ENCODE peak calls at places on chromosomes 13 and 19, in seven cellular contexts. G, U, F, E, W, Y and J are unnamed samples.
A peak's percentile ranks its signal among the peaks of the same experiment; 100 is the strongest.

GRCh38 chr19:55702131-55702627 is 27.2 kb downstream of the EPN1 start:
- DNase-seq in Y (no peak), W (peak; percentile 85), U (peak; percentile 44), G (no peak), E (no peak), F (no peak), J (no peak)

GRCh38 chr19:30441011-30441410 is 68.8 kb downstream of the ZNF536 start:
- DNase-seq in Y (no peak), E (no peak), U (no peak), F (no peak), W (no peak), G (no peak), J (no peak)

GRCh38 chr13:72536668-72537399 is 190.6 kb downstream of the MZT1 start:
- DNase-seq in W (no peak), F (no peak), U (no peak), E (no peak), G (no peak), Y (no peak), J (no peak)

GRCh38 chr13:80239571-80240255 is 101.2 kb downstream of the SPRY2 start:
- DNase-seq in Y (no peak), F (no peak), W (no peak), G (no peak), E (no peak), U (no peak), J (no peak)

GRCh38 chr13:39688699-39689405 is 33.4 kb downstream of the COG6 start:
- DNase-seq in W (no peak), Y (no peak), E (no peak), U (no peak), G (no peak), F (no peak), J (no peak)

GRCh38 chr19:49978324-49978723 is 17.4 kb upstream of the SIGLEC11 start:
- DNase-seq in G (no peak), E (no peak), W (no peak), F (no peak), Y (no peak), U (no peak), J (no peak)

GRCh38 chr19:18231775-18232174 is 5.5 kb upstream of the PDE4C start:
- DNase-seq in G (no peak), F (no peak), E (no peak), U (peak; percentile 56), W (no peak), Y (no peak), J (no peak)

GRCh38 chr19:40217921-40218890 is at the start of gene TTC9B:
- DNase-seq in F (no peak), U (peak; percentile 89), Y (no peak), G (no peak), E (no peak), W (peak; percentile 37), J (no peak)

DNA sequence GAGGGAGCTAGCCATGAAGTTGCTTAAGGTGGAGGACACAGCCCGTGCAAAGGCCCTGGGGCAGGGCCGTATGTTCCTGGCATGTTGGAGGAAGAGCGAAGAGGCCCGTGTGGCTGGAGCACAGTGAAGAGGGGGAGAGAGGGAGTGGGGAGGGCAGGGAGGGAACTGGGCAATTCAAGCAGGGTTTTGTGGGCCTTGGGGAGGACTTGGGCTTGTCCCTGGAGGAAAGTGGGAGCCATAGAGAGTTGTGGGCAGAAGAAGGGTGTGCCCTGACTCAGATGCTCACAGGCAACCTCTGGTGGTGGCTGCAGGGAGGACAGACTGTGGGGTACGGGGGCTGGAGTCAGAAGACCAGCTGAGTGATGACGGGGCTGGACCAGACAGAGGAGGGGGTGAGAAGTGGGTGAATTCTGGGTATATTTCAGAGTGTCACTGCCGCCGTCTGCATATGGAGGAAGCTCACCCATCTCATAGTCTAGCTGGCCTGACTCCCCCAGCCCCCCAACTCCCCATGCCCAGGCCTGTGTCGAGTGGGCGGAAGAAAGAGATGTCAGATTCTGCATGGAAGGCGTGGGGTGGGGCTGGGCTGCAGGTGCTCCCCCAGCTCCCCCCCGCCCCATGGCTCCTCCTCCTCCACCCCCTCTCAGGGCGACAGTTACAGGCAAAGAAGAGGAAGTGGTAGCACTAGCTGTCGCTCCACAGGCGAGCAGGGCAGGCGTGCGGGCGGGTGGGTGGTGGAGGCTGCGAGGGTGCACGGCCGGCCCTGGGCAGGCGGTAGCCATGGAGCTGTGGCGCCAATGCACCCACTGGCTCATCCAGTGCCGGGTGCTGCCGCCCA is at the start of gene VAV1:
- DNase-seq in W (peak; percentile 42), U (peak; percentile 57), G (no peak), E (no peak), F (peak; percentile 68), Y (no peak), J (no peak)
- H3K4me3 ChIP-seq in W (peak within 1 kb of the TSS; percentile 23), U (no peak within 1 kb of the TSS), G (peak within 1 kb of the TSS; percentile 39), E (no peak within 1 kb of the TSS), F (peak within 1 kb of the TSS; percentile 52), Y (no peak within 1 kb of the TSS), J (no peak within 1 kb of the TSS)

DNA sequence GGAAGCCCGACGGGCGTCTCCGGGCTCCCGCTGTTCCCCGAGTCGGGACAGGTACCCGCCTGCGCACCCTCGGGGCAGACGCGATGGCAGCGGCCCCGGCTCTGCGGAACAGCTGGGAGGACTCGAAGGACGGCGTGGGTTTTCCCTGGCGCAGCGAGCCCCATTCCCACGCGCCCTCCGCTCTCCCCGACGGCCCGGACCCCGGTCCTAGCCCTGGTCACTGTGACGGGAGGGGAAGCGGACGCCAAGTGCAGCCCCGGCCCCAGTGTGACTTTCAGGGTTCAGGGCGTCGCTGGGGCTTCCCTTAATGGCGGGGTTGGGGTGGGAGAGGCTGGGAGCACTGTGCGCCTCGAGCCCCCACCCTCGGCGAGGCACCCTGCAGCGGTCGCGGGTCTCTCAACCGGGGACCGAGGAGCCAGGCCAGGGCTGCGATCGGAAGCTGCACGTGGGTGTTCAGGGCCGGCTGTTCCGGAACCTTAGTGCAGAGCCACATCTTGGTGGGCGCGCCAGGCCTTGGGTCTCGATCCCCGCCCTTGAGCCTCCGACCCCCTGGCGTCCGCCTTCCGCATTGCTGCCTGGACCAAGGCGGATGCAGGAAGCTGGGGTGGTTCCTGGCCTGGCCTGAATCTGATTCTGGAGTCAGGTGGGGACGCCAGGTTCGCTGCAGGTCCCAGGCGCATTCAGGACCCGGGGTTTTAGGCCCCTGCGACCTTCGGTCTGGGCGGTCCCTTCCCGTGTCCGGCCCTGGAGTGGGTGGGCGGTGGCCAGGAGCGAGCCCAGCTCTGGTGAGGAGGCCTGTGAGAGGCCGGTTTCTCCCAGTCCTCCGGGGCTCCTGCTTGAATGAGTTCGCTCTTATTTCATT is 3.5 kb downstream of the LGALS7B start:
- DNase-seq in G (peak; percentile 46), U (peak; percentile 90), Y (no peak), W (no peak), E (no peak), F (peak; percentile 48), J (no peak)
- TF ChIP-seq CTCF in G (no peak), U (peak; percentile 72), Y (no peak), W (no peak), E (no peak), F (no peak), J (peak; percentile 20)

GRCh38 chr13:18960637-18961227 is 220.9 kb downstream of the TUBA3C start:
- DNase-seq in E (no peak), U (no peak), F (no peak), Y (no peak), G (no peak), W (no peak), J (no peak)

GRCh38 chr13:18959229-18959628 is 222.4 kb downstream of the TUBA3C start:
- DNase-seq in Y (no peak), G (no peak), W (no peak), U (no peak), F (no peak), E (no peak), J (no peak)

GRCh38 chr13:18961383-18962117 is 220.1 kb downstream of the TUBA3C start:
- DNase-seq in W (no peak), Y (no peak), E (no peak), G (no peak), F (no peak), U (no peak), J (no peak)

GRCh38 chr13:18962168-18962734 is 219.4 kb downstream of the TUBA3C start:
- DNase-seq in F (no peak), W (no peak), G (no peak), Y (no peak), U (no peak), E (no peak), J (no peak)

DNA sequence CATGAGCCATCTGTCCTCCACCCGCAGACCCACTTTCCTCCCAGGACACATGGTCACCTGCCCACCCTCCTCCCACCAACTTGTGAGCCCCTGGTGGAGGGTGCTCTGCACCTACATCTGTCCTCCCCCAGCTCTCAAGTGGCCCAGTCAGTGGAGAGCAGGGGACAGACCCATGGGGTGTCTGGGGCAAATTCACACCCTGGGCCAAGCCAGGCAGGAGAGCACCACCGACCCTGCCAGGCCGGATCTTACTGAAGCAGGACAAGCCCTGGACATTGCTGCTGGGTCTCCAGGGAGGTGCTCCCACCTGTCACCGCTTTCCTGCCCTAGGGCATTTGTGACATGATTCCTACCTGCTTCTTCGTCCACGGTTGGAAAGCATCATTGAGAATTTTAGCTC is 221.6 kb downstream of the TUBA3C start:
- DNase-seq in U (no peak), G (no peak), F (no peak), E (no peak), W (no peak), Y (no peak), J (no peak)
- H3K9me3 ChIP-seq in U (peaks cover 49% of the 10 kb centered on the region), G (no peaks in the 10 kb centered on the region), F (no peaks in the 10 kb centered on the region), E (peaks cover 41% of the 10 kb centered on the region), W (no peaks in the 10 kb centered on the region), Y (no peaks in the 10 kb centered on the region), J (peaks cover 89% of the 10 kb centered on the region)

GRCh38 chr19:54475706-54476105 is 2.6 kb upstream of the CDC42EP5 start:
- DNase-seq in G (peak; percentile 40), F (no peak), Y (no peak), E (no peak), W (no peak), U (peak; percentile 56), J (no peak)

GRCh38 chr19:54470991-54471782 is 1.9 kb downstream of the CDC42EP5 start:
- DNase-seq in E (no peak), Y (no peak), G (peak; percentile 69), U (peak; percentile 72), W (no peak), F (peak; percentile 57), J (no peak)

GRCh38 chr19:54473983-54474382 is 887 bp upstream of the CDC42EP5 start:
- DNase-seq in E (no peak), G (no peak), U (no peak), Y (no peak), W (no peak), F (no peak), J (no peak)

GRCh38 chr19:54470276-54470887 is 2.7 kb downstream of the CDC42EP5 start:
- DNase-seq in G (no peak), W (no peak), F (no peak), Y (no peak), U (no peak), E (no peak), J (no peak)

DNA sequence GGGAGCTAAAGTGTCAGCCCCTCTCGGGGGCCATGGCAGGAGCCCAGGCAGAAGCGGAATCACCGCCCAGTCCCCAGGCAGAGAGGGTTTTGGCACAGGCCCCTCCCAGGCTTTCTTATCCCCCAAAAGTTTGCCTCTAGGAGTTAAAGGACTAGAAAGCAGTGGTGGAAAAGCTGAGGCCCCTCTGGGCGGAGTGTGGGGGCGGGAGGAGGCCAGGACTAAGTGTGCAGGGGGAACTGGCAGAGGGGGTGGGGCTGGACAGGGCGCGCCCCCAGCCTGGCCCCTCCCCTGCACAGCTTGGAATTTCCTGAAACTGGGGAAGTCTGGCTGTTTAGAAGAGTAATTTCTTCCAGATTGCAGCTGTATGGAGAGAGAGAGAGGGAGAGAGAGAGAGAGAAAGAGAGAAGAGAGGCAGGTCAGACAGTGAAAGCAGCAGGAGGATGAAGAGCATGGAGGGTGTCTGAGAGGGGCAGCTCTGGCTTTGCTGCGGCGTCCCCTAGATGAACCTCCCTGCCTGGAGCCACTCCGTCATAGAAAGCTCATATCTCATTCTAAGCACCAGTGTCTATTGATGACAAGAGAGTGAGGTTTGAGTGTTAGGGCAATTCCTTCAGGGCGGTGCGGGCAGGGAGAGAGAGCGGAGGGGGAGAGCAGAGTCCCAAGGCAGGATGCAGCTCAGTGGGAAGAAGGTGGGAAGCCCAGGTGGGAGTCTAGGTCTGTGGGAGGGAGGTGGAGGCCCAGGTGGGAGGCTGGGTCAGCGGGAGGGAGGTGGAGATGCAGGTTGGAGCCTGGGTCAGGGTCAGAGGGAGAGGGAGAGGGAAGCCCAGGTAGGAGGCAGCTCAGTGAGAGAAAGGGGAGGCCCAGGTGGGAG is at the start of gene CDC42EP5:
- DNase-seq in Y (no peak), U (peak; percentile 61), W (peak; percentile 73), E (no peak), G (peak; percentile 54), F (peak; percentile 86), J (peak; percentile 71)
- H3K4me3 ChIP-seq in Y (no peak within 1 kb of the TSS), U (no peak within 1 kb of the TSS), W (peak within 1 kb of the TSS; percentile 43), E (no peak within 1 kb of the TSS), G (peak within 1 kb of the TSS; percentile 42), F (peak within 1 kb of the TSS; percentile 65), J (peak within 1 kb of the TSS; percentile 70)